ENCODE peak calls at places on chromosomes 16 and 17, in eight cellular contexts. T is transverse colon, J is ovary, K is esophagus squamous epithelium, C is A549, F is heart left ventricle, Y is body of pancreas, G is thyroid gland. U is an unnamed sample.

GRCh38 chr17:78879679-78880186 is 23.3 kb downstream of the CEP295NL start:
- DNase-seq in T (peak), J (peak), K (no peak), C (no peak), F (peak), Y (peak), G (peak), U (peak)

GRCh38 chr16:67000384-67001158 is 12.2 kb downstream of the CES4A start:
- DNase-seq in T (peak), J (peak), K (no peak), C (no peak), F (peak), Y (peak), G (peak), U (peak)

GRCh38 chr17:1039511-1040215 is 42.7 kb downstream of the TIMM22 start:
- DNase-seq in T (peak), J (no peak), K (no peak), C (no peak), F (peak), Y (peak), G (peak), U (peak)

GRCh38 chr16:55571-56136 is 2.0 kb downstream of the SNRNP25 start:
- DNase-seq in T (no peak), J (no peak), K (no peak), C (no peak), F (peak), Y (no peak), G (no peak), U (no peak)

GRCh38 chr17:32819035-32819434 is 57.9 kb downstream of the MYO1D start:
- DNase-seq in T (no peak), J (no peak), K (no peak), C (no peak), F (no peak), Y (no peak), G (no peak), U (no peak)

GRCh38 chr17:56173026-56173425 is 19.8 kb downstream of the ANKFN1 start:
- DNase-seq in T (no peak), J (no peak), K (no peak), C (no peak), F (no peak), Y (no peak), G (no peak), U (no peak)

GRCh38 chr16:14314116-14314515 is 243.0 kb downstream of the MRTFB start:
- DNase-seq in T (no peak), J (no peak), K (no peak), C (no peak), F (no peak), Y (no peak), G (no peak), U (no peak)

GRCh38 chr16:73095885-73096341 is 48.0 kb upstream of the ZFHX3 start:
- DNase-seq in T (no peak), J (no peak), K (no peak), C (peak), F (no peak), Y (peak), G (peak), U (no peak)

GRCh38 chr17:63984206-63984605 is 11.5 kb upstream of the SCN4A start:
- DNase-seq in T (no peak), J (no peak), K (no peak), C (no peak), F (peak), Y (no peak), G (no peak), U (no peak)

GRCh38 chr17:32917842-32918241 is 10.1 kb upstream of the TMEM98 start:
- DNase-seq in T (no peak), J (no peak), K (no peak), C (no peak), F (no peak), Y (no peak), G (no peak), U (no peak)

GRCh38 chr17:81253358-81254131 is 14.4 kb downstream of the NDUFAF8 start:
- DNase-seq in T (peak), J (no peak), K (no peak), C (peak), F (no peak), Y (peak), G (peak), U (no peak)

GRCh38 chr16:47424846-47425245 is 36.0 kb downstream of the ITFG1 start:
- DNase-seq in T (no peak), J (no peak), K (no peak), C (peak), F (no peak), Y (no peak), G (no peak), U (no peak)

GRCh38 chr16:72508196-72508595 is 336.2 kb upstream of the PMFBP1 start:
- DNase-seq in T (no peak), J (no peak), K (no peak), C (no peak), F (no peak), Y (no peak), G (no peak), U (no peak)

GRCh38 chr17:42283241-42284019 is 4.9 kb upstream of the STAT5A start:
- DNase-seq in T (no peak), J (peak), K (no peak), C (no peak), F (peak), Y (peak), G (no peak), U (peak)

GRCh38 chr17:57284984-57285646 is 28.8 kb downstream of the MSI2 start:
- DNase-seq in T (peak), J (peak), K (no peak), C (no peak), F (no peak), Y (no peak), G (peak), U (no peak)

GRCh38 chr16:783404-784161 is 4.6 kb downstream of the RPUSD1 start:
- DNase-seq in T (no peak), J (peak), K (no peak), C (no peak), F (no peak), Y (peak), G (peak), U (no peak)

GRCh38 chr17:71921726-71922320 is 199.0 kb upstream of the SOX9 start:
- DNase-seq in T (no peak), J (no peak), K (no peak), C (no peak), F (no peak), Y (no peak), G (no peak), U (no peak)

GRCh38 chr17:11880714-11881113 is 116.6 kb downstream of the ZNF18 start:
- DNase-seq in T (peak), J (no peak), K (no peak), C (peak), F (no peak), Y (no peak), G (no peak), U (no peak)

GRCh38 chr16:13401631-13402030 is 500.2 kb downstream of the SHISA9 start:
- DNase-seq in T (no peak), J (no peak), K (no peak), C (no peak), F (no peak), Y (no peak), G (no peak), U (no peak)

GRCh38 chr17:13346081-13346533 is 255.6 kb downstream of the HS3ST3A1 start:
- DNase-seq in T (no peak), J (peak), K (no peak), C (no peak), F (no peak), Y (no peak), G (no peak), U (no peak)

GRCh38 chr17:65562206-65562531 is 721 bp upstream of the AXIN2 start:
- DNase-seq in T (no peak), J (no peak), K (no peak), C (no peak), F (no peak), Y (no peak), G (no peak), U (no peak)
- TF ChIP-seq POLR2A in T (no peak), J (no peak), K (no peak), C (no peak), F (no peak), Y (no peak), G (no peak), U (no peak)

DNA sequence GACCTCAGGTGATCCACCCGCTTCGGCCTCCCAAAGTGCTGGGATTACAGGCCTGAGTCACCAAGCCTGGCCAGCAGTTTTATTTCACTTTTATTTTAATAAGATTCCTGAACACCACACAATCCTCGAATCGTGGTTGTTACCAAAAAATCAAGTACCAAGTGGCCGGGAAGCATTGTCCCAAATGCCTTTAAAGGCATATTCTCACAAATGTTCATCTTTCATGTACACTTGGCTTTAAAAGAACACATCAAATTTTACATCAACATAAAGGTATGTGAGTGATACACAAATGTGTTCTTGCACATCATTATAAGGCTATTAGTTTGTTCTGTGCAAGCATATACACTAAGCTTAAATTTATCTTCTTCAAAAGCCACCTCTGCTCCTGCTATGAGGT is 8.1 kb upstream of the MYH11 start:
- DNase-seq in T (no peak), J (no peak), K (no peak), C (no peak), F (no peak), Y (no peak), G (no peak), U (no peak)
- TF ChIP-seq POLR2A in T (no peak), J (no peak), K (no peak), C (no peak), F (no peak), Y (no peak), G (no peak), U (no peak)

DNA sequence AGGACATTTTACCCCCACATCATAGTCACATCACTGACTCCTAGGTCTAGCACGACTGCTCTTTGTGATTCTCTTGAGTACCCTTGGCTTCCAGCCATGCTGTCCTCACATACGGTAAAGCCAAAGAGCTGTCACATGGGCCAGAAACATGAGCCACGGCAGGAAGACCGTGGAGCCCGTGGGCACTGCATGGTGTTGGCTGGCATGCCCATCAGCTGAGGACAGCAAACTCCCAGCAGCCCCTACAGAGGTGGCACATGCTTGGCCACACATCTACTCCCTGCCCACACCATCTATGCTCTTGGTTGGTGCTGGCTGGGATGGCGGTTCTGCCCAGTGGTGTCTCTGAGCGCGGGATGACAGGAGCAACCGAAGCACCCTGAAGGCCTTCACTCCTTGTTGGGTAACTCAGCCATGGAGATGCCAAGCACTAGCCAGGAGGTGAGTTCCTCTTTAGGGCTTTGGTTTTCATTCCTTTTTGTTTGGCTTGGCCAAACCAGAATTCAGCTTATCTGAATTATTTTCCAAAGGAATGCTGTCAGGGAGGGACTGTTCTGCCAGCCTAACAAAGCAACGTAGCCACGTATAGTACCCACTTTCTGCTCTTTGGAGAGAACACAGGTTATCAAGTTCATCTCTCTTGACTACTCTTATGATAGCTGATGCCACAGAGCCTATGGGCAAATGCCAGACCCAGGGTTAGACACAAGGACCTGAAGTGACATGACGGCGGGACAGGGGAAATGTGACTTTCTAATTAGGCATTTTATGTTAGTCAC is 10.0 kb downstream of the TNFAIP1 start:
- DNase-seq in T (no peak), J (no peak), K (no peak), C (no peak), F (no peak), Y (peak), G (peak), U (no peak)
- TF ChIP-seq POLR2A in T (no peak), J (no peak), K (no peak), C (no peak), F (no peak), Y (no peak), G (no peak), U (no peak)

GRCh38 chr16:54268340-54268739 is 18.2 kb downstream of the IRX3 start:
- DNase-seq in T (no peak), J (no peak), K (no peak), C (no peak), F (no peak), Y (no peak), G (no peak), U (no peak)

GRCh38 chr16:54269461-54269860 is 17.1 kb downstream of the IRX3 start:
- DNase-seq in T (no peak), J (no peak), K (no peak), C (no peak), F (no peak), Y (no peak), G (no peak), U (no peak)

GRCh38 chr16:54270711-54271110 is 15.9 kb downstream of the IRX3 start:
- DNase-seq in T (no peak), J (no peak), K (no peak), C (no peak), F (no peak), Y (no peak), G (no peak), U (no peak)

GRCh38 chr16:54266363-54266955 is 20.1 kb downstream of the IRX3 start:
- DNase-seq in T (no peak), J (no peak), K (no peak), C (no peak), F (no peak), Y (no peak), G (no peak), U (no peak)

GRCh38 chr16:54268766-54269165 is 17.8 kb downstream of the IRX3 start:
- DNase-seq in T (no peak), J (no peak), K (no peak), C (no peak), F (no peak), Y (no peak), G (no peak), U (no peak)
- TF ChIP-seq POLR2A in T (no peak), J (no peak), K (no peak), C (no peak), F (no peak), Y (no peak), G (no peak), U (no peak)

U was measured in breast epithelium.